ENCODE peak calls at places on chromosomes 16 and 17, in eight cellular contexts. Q is body of pancreas, I is lower leg skin, V is A549, L is NB4, R is endothelial cell of umbilical vein, X is IMR-90, G is tibial nerve. W is an unnamed sample.

GRCh38 chr16:65771707-65772106 is 594.8 kb upstream of the CDH5 start:
- DNase-seq in Q (no peak), G (no peak), I (no peak), X (no peak), L (no peak), R (no peak), V (no peak), W (no peak)

GRCh38 chr17:34825884-34826283 is 135.4 kb downstream of the CCT6B start:
- DNase-seq in R (no peak), I (no peak), V (no peak), X (no peak), G (no peak), L (no peak), Q (no peak), W (no peak)

GRCh38 chr17:16080366-16080765 is 80.7 kb downstream of the TTC19 start:
- DNase-seq in V (no peak), G (no peak), L (no peak), R (no peak), X (no peak), I (no peak), Q (no peak), W (no peak)

GRCh38 chr16:13612623-13613022 is 307.3 kb upstream of the ERCC4 start:
- DNase-seq in X (no peak), G (no peak), R (no peak), V (no peak), Q (no peak), L (no peak), I (no peak), W (no peak)

GRCh38 chr17:50365165-50365564 is 7.8 kb downstream of the MRPL27 start:
- DNase-seq in V (no peak), L (no peak), I (no peak), G (no peak), R (no peak), Q (no peak), X (no peak), W (no peak)

GRCh38 chr17:37054894-37055293 is 106.1 kb downstream of the AATF start:
- DNase-seq in G (no peak), L (no peak), I (no peak), R (no peak), V (no peak), Q (no peak), X (no peak), W (no peak)

GRCh38 chr16:24821129-24821528 is 24.6 kb upstream of the SLC5A11 start:
- DNase-seq in L (no peak), G (no peak), R (no peak), I (no peak), Q (no peak), V (no peak), X (no peak), W (no peak)

GRCh38 chr16:13322357-13322756 is 421.0 kb downstream of the SHISA9 start:
- DNase-seq in R (no peak), G (no peak), Q (no peak), V (no peak), I (no peak), L (no peak), X (no peak), W (no peak)

GRCh38 chr16:85898521-85899442 is at the start of gene IRF8:
- DNase-seq in V (no peak), L (peak; percentile 84), G (peak; percentile 46), R (peak; percentile 81), I (peak; percentile 88), X (no peak), Q (peak; percentile 69), W (peak; percentile 80)
- TF ChIP-seq POLR2A in V (no peak), L (no peak), G (peak; percentile 71), R (no peak), I (no peak), X (no peak), Q (peak; percentile 19), W (no peak)

GRCh38 chr17:45676695-45677094 is 107.4 kb upstream of the CRHR1 start:
- DNase-seq in Q (no peak), R (no peak), I (no peak), G (no peak), L (peak; percentile 51), V (no peak), X (no peak), W (no peak)
- TF ChIP-seq CTCF in Q (no peak), R (no peak), I (no peak), G (no peak), L (no peak), V (no peak), X (no peak), W (no peak)

GRCh38 chr16:85555549-85556455 is 57.3 kb upstream of the GSE1 start:
- DNase-seq in R (no peak), V (peak; percentile 42), X (no peak), I (no peak), G (peak; percentile 33), L (peak; percentile 61), Q (peak; percentile 66), W (peak; percentile 73)
- TF ChIP-seq POLR2A in R (no peak), V (no peak), X (no peak), I (no peak), G (no peak), L (no peak), Q (no peak), W (no peak)

GRCh38 chr16:87535457-87535854 is 42.6 kb upstream of the ZCCHC14 start:
- DNase-seq in X (no peak), I (no peak), G (no peak), R (no peak), Q (no peak), V (no peak), L (no peak), W (no peak)

GRCh38 chr16:87536795-87537142 is 43.9 kb upstream of the ZCCHC14 start:
- DNase-seq in Q (no peak), L (no peak), X (no peak), R (no peak), G (no peak), V (no peak), I (no peak), W (no peak)

GRCh38 chr16:87534030-87534653 is 41.3 kb upstream of the ZCCHC14 start:
- DNase-seq in Q (no peak), R (peak; percentile 31), V (no peak), G (no peak), L (no peak), X (peak; percentile 24), I (no peak), W (no peak)

GRCh38 chr16:87534751-87535150 is 41.9 kb upstream of the ZCCHC14 start:
- DNase-seq in X (no peak), R (no peak), L (no peak), G (no peak), V (no peak), I (no peak), Q (no peak), W (no peak)

DNA sequence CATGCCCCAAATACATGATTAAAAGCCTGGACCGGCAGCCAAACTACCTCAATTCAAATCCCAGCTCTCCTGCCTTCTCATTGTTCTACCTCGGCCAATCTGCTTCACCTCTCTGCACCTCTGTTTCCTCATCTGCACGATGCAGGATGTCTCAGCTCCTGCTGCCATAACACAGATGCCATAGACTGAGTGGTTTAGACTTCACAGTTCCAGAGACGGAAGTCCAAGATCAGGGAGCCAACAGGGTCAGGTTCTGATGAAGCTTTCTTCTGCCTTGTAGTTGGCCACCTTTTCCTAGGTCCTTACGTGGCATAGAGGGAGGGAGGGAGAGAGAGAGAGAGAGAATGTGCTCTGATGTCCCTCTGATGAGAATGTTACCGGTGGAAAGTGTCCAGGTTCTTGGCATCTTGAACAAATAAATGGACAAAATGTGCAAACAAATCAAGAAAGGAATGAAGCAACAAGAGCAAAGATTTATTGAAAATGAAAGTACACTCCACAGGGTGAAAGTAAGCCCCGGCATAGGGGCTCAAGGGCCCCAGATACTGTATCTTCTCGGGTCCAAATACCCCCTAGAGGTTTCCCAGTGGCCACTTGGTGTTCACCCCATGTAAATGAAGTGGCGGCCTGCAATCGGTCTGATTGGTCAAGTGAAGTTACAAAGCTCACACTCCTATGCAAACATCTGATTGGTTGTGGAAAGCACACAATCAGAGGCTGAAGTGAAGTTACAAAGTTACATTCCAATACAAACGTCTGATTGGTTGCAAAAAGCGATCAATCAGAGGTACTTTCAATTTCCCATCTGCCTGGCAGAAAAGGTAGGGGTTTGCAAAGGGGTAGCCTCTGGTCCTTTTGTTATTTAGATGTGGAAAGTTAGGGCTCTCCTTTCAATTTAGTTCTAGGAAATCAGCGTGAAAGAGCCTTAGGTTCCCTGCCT is 43.3 kb upstream of the ZCCHC14 start:
- DNase-seq in L (no peak), I (no peak), Q (no peak), G (no peak), R (peak; percentile 72), X (no peak), V (no peak), W (no peak)
- TF ChIP-seq CTCF in L (no peak), I (no peak), Q (no peak), G (no peak), R (no peak), X (no peak), V (no peak), W (no peak)

DNA sequence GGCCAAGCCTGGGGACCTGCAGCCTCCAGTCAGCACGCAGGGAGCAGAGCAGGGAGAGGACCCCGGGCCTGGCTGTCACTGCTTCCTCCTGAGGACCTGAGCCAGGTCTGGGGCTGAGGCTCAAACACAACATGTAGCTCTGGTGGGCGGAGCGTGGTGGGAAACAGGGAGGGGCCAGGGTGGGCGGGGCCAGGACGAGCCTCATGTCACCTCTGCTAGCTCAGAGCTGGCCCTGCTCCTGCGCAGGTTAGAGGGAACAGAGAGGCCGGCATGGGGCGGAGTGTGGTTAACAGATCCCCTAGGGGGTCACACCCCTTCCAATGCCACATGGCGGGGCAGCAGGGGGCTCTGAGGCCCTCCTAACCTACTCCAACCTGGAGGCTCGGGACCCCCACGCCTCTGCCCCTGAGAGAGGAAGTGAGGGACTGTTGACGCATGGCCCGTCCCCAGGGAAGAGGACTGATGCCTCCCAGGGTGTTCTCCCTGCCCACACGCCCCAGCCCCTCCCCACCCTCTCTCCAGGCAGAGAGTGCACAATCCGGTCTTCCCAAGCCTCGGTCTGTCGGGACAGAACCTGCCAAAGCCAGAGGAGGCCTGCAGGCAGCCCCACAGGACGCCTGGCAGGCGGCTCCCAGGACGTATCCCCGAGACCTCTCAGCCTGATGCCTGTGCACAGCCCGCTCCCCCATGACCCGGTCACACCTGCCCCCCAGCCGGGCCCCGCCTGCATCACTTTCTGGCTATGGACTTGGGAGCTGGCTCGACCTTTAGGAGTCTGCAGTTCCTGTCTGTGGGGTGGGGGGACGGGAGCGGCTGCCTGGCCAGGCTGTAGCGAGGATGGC is 15.2 kb downstream of the PIEZO1 start:
- DNase-seq in V (peak; percentile 66), I (no peak), G (no peak), X (no peak), R (peak; percentile 31), L (peak; percentile 94), Q (peak; percentile 76), W (no peak)
- TF ChIP-seq POLR2A in V (no peak), I (no peak), G (no peak), X (no peak), R (no peak), L (no peak), Q (peak; percentile 7), W (no peak)

DNA sequence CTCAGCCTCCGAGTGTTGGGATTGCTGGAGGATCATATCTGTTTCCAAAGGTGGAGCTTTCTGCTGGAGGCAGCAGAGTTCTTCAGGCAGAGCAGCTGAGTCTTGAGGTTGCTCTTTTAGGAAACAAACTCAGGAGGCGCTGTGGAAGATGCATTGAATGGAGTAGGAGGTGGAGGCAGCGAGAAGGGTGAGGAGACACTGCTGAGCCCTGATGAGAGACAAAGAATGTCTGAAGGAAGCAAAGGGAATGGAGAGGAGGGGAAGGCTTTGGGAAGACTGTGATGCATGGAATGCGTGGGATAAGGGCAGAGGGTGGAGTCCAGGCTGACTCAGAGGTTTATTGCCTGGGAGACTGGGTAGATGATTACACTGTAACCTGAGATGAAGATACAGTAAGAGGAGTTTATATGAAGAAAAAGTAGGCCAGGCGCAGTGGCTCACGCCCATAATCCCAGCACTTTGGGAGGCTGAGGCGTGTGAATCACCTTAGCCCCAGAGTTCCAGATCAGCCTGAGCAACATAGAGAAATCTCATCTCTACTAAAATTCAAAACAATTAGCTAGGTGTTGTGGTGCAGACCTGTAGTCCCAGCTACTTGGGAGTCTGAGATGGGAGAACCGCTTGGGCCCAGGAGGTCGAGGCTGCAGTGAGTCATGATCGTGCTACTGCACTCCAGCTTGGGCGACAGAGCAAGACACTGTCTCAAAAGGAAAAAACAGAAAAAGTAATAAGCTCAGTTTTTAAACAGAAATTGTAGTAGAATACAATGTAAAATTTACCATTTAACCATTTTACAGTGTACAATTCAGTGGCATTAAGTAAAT is 17.8 kb upstream of the TMEM219 start:
- DNase-seq in G (no peak), L (no peak), Q (peak; percentile 70), V (peak; percentile 85), X (peak; percentile 99), R (peak; percentile 38), I (peak; percentile 78), W (no peak)
- TF ChIP-seq CTCF in G (no peak), L (peak; percentile 12), Q (no peak), V (peak; percentile 64), X (peak; percentile 56), R (no peak), I (no peak), W (no peak)

W was measured in heart left ventricle.